ENCODE peak calls at places on chromosome 13, in four cellular contexts. J, D, T and F are unnamed samples.

GRCh38 chr13:48210178-48210577 is 22.8 kb upstream of the ITM2B start:
- DNase-seq in J (no peak), D (peak; percentile 36), T (no peak), F (no peak)

GRCh38 chr13:71218960-71219359 is 648.0 kb downstream of the DACH1 start:
- DNase-seq in J (no peak), D (no peak), T (no peak), F (no peak)

GRCh38 chr13:46288570-46289259 is 77.0 kb downstream of the LRRC63 start:
- DNase-seq in J (no peak), D (no peak), T (no peak), F (no peak)

GRCh38 chr13:51625555-51626345 is 41.5 kb downstream of the WDFY2 start:
- DNase-seq in J (no peak), D (no peak), T (no peak), F (no peak)

GRCh38 chr13:106083620-106084350 is 451.7 kb downstream of the EFNB2 start:
- DNase-seq in J (no peak), D (no peak), T (no peak), F (no peak)

GRCh38 chr13:48437381-48437780 is 24.5 kb upstream of the LPAR6 start:
- DNase-seq in J (peak; percentile 93), D (no peak), T (no peak), F (no peak)

GRCh38 chr13:79405501-79405830 is 589 bp downstream of the RBM26 start:
- DNase-seq in J (peak; percentile 67), D (no peak), T (no peak), F (no peak)

GRCh38 chr13:105196052-105196451 is 1339.4 kb downstream of the EFNB2 start:
- DNase-seq in J (no peak), D (peak; percentile 53), T (no peak), F (no peak)

GRCh38 chr13:19910336-19911072 is 47.1 kb upstream of the ZMYM5 start:
- DNase-seq in J (no peak), D (no peak), T (no peak), F (no peak)

GRCh38 chr13:31846984-31847752 is 107.8 kb downstream of the RXFP2 start:
- DNase-seq in J (no peak), D (no peak), T (no peak), F (peak; percentile 32)

GRCh38 chr13:45500492-45501174 is 35.9 kb downstream of the COG3 start:
- DNase-seq in J (no peak), D (no peak), T (no peak), F (no peak)

GRCh38 chr13:35785563-35786327 is 309.3 kb upstream of the MAB21L1 start:
- DNase-seq in J (no peak), D (no peak), T (no peak), F (no peak)

GRCh38 chr13:28630864-28631263 is 28.1 kb upstream of the POMP start:
- DNase-seq in J (no peak), D (no peak), T (no peak), F (no peak)

GRCh38 chr13:101303512-101303911 is 112.8 kb downstream of the NALCN start:
- DNase-seq in J (no peak), D (no peak), T (no peak), F (no peak)

GRCh38 chr13:66405908-66406802 is 824.0 kb downstream of the PCDH9 start:
- DNase-seq in J (no peak), D (peak; percentile 66), T (no peak), F (no peak)

GRCh38 chr13:32086791-32087441 is 55.3 kb downstream of the FRY start:
- DNase-seq in J (no peak), D (no peak), T (no peak), F (no peak)

DNA sequence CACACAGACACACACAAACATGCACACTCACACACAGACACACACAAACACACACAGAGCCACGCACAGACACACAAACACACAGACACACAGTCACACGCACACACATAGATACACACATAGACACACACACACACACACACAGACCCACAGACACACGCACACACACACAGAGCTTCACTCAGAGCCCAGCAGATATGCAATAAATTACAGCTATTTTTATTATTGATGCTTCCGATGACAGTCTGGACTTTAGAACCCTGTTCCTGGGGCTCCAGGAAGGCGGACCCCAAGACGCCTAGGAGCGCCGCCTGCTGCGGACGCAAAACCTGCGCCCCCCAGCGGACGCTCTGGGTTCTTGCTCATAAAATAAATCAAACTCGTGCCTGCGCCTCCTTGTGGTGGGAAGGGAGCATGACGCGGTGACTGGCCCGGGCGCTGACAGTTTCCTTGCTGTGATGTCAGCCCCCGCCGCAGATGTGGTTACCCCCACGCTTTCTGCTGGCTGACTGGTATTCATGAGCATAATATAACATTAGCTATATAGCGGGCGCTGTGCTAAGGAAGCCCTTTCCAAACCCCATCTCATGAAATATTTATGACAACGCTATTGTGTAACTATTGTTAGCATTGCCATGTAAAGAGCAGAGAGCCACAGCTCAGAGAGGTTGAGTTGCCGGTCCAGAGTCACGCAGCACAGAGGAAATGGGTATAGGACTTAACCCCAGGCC is 64.4 kb upstream of the TM9SF2 start:
- DNase-seq in J (peak; percentile 86), D (peak; percentile 26), T (peak; percentile 92), F (peak; percentile 87)
- H3K4me3 ChIP-seq in J (no peak overlapping the region), D (peak overlapping the region; percentile 36), T (no peak overlapping the region), F (no peak overlapping the region)

GRCh38 chr13:50599046-50599445 is 244.4 kb downstream of the DLEU7 start:
- DNase-seq in J (no peak), D (no peak), T (no peak), F (no peak)
- H3K4me3 ChIP-seq in J (no peak overlapping the region), D (no peak overlapping the region), T (no peak overlapping the region), F (no peak overlapping the region)

GRCh38 chr13:109126973-109127615 is 497.7 kb downstream of the MYO16 start:
- DNase-seq in J (no peak), D (no peak), T (no peak), F (peak; percentile 67)
- H3K4me3 ChIP-seq in J (no peak overlapping the region), D (no peak overlapping the region), T (no peak overlapping the region), F (no peak overlapping the region)

DNA sequence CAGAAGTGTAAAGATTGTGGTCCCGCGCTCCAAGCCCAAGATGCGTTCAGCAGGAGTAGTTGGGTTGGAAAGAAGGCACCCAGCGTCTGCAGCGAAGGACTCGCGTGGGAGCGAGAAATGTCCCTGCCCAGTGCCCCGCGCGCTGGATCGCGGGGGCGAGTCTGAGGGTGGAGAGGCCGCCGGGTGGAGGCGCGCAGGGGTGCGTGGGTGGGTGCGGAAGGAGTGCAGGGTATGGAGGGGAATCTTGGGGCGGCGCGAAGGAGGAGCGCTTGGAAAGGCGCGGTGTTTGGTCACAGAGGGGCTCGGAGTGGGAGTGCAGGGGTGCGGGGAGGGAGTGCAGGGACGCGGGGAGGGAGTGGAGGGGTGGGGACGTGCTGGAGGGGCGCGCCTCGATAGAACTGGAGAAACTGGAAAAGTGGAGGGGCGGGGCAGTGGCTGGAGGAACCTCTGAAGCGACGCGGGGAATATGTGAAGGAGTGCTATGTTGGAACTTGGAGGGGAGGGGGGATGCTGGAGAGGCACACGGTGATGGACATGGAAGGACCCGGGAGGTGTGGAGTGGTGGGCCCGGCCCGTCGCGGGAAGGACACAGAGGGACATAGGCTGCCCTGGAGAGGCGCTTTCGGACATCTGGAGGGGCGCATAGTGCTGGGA is 21.1 kb upstream of the SGCG start:
- DNase-seq in J (no peak), D (no peak), T (peak; percentile 66), F (no peak)
- H3K4me3 ChIP-seq in J (peak overlapping the region; percentile 25), D (no peak overlapping the region), T (peak overlapping the region; percentile 44), F (peak overlapping the region; percentile 24)

DNA sequence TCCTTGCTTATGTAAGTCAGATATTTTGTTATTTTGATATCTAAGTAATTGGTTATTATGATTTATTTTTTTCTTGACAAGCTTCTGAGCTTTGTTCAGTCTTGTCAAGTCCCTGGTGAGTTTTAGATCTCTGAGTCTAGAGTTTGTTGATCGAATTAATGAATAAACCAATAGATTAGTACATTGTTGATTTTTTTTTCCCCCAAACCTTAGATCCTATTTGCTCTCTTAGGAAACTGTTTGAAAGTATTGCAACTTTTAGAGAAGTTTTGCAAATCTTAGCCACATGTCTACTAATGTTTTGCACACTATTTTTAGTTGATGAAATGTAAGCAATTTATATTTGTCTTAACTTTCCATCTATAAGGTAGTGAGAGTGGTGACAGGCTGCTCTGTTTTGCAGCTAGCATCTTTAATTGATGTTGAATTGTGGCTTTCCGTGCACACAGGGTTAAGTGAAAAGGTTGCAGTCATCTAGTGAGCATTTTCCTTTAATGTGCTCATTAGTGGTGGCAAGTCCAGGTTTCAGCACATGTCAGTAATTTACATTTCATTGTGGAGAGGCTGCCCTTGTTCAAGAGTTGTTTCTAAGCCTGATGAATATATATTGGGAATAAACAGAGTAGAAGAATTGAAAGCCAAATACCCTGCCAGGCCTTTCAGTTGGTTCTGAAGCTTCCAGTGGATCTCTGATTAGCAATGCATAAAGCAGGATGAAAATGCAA is 86.3 kb downstream of the PCCA start:
- DNase-seq in J (no peak), D (no peak), T (no peak), F (no peak)
- H3K4me3 ChIP-seq in J (no peak overlapping the region), D (no peak overlapping the region), T (no peak overlapping the region), F (no peak overlapping the region)